ENCODE peak calls at places on chromosome 5, in eight cellular contexts. F is progenitor cell of endocrine pancreas; M is GF-D8; P is head of caudate nucleus; Q is globus pallidus; I is cardiac muscle cell; S is stimulated activated CD4-positive, alpha-beta T cell treated with anti-CD3 and anti-CD28 coated beads, TNF-alpha, amount 100 ng/mL, for 48 hours; B is stimulated activated CD8-positive, alpha-beta memory T cell treated with anti-CD3 and anti-CD28 coated beads, Interleukin-2, amount 100 ng/mL, for 1 hour. L is an unnamed sample.
A peak's percentile ranks its signal among the peaks of the same experiment; 100 is the strongest.

GRCh38 chr5:67246108-67246507 is 49.5 kb upstream of the CD180 start:
- DNase-seq in F (no peak), M (no peak), P (no peak), Q (peak; percentile 90), I (peak; percentile 93), S (no peak), B (no peak), L (no peak)

GRCh38 chr5:102681403-102681983 is 73.6 kb upstream of the PAM start:
- DNase-seq in F (peak; percentile 22), M (peak; percentile 7), P (peak; percentile 77), Q (peak; percentile 68), I (peak; percentile 76), S (peak; percentile 29), B (no peak), L (no peak)

GRCh38 chr5:10637944-10638343 is 74.1 kb downstream of the ANKRD33B start:
- DNase-seq in F (no peak), M (no peak), P (no peak), Q (no peak), I (no peak), S (no peak), B (no peak), L (no peak)

GRCh38 chr5:146034605-146035004 is 70.8 kb downstream of the PLAC8L1 start:
- DNase-seq in F (no peak), M (no peak), P (no peak), Q (no peak), I (no peak), S (no peak), B (no peak), L (no peak)

GRCh38 chr5:130514984-130515690 is 610.9 kb downstream of the CHSY3 start:
- DNase-seq in F (no peak), M (no peak), P (no peak), Q (no peak), I (peak; percentile 47), S (no peak), B (no peak), L (no peak)

GRCh38 chr5:37211661-37212060 is 37.5 kb downstream of the CPLANE1 start:
- DNase-seq in F (no peak), M (no peak), P (no peak), Q (no peak), I (peak; percentile 40), S (no peak), B (no peak), L (no peak)

GRCh38 chr5:174801798-174802197 is 77.4 kb downstream of the MSX2 start:
- DNase-seq in F (no peak), M (no peak), P (no peak), Q (no peak), I (no peak), S (no peak), B (no peak), L (no peak)

GRCh38 chr5:26232706-26233105 is 805.7 kb downstream of the CDH9 start:
- DNase-seq in F (no peak), M (no peak), P (no peak), Q (no peak), I (no peak), S (no peak), B (no peak), L (no peak)

GRCh38 chr5:132953710-132954109 is 9.7 kb downstream of the AFF4 start:
- DNase-seq in F (no peak), M (no peak), P (no peak), Q (no peak), I (no peak), S (no peak), B (no peak), L (no peak)

L was measured in type B pancreatic cell.